ENCODE peak calls at places on chromosomes 6 and 20, in eight cellular contexts. One of them, this sample, is unnamed.

GRCh38 chr20:36607586-36608387 is 2.2 kb downstream of the RAB5IF start:
- DNase-seq in BE2C: no peak
- DNase-seq in aorta: no peak
- DNase-seq in heart left ventricle: no peak
- DNase-seq in AG04450: no peak
- DNase-seq in CD8-positive, alpha-beta T cell: no peak
- DNase-seq in psoas muscle: no peak
- DNase-seq in neural progenitor cell: no peak
- DNase-seq in this sample: no peak

GRCh38 chr6:132443206-132443605 is 41.9 kb upstream of the MOXD1 start:
- DNase-seq in psoas muscle: no peak
- DNase-seq in aorta: no peak
- DNase-seq in AG04450: no peak
- DNase-seq in heart left ventricle: no peak
- DNase-seq in neural progenitor cell: no peak
- DNase-seq in CD8-positive, alpha-beta T cell: no peak
- DNase-seq in BE2C: no peak
- DNase-seq in this sample: no peak

GRCh38 chr20:31788578-31788977 is 30.6 kb upstream of the MYLK2 start:
- DNase-seq in AG04450: no peak
- DNase-seq in CD8-positive, alpha-beta T cell: no peak
- DNase-seq in psoas muscle: peak; percentile 36
- DNase-seq in heart left ventricle: no peak
- DNase-seq in neural progenitor cell: no peak
- DNase-seq in aorta: no peak
- DNase-seq in BE2C: no peak
- DNase-seq in this sample: no peak

GRCh38 chr20:59670786-59671492 is 66.6 kb downstream of the PHACTR3 start:
- DNase-seq in aorta: no peak
- DNase-seq in neural progenitor cell: no peak
- DNase-seq in BE2C: no peak
- DNase-seq in heart left ventricle: no peak
- DNase-seq in AG04450: no peak
- DNase-seq in CD8-positive, alpha-beta T cell: no peak
- DNase-seq in psoas muscle: no peak
- DNase-seq in this sample: no peak

GRCh38 chr6:22147983-22148797 is 148.6 kb downstream of the PRL start:
- DNase-seq in psoas muscle: no peak
- DNase-seq in heart left ventricle: no peak
- DNase-seq in neural progenitor cell: peak; percentile 31
- DNase-seq in CD8-positive, alpha-beta T cell: no peak
- DNase-seq in BE2C: peak; percentile 43
- DNase-seq in AG04450: peak; percentile 85
- DNase-seq in aorta: no peak
- DNase-seq in this sample: peak; percentile 76

GRCh38 chr6:133973109-133973971 is 20.3 kb downstream of the TBPL1 start:
- DNase-seq in aorta: no peak
- DNase-seq in neural progenitor cell: peak; percentile 58
- DNase-seq in BE2C: no peak
- DNase-seq in psoas muscle: no peak
- DNase-seq in AG04450: peak; percentile 42
- DNase-seq in CD8-positive, alpha-beta T cell: no peak
- DNase-seq in heart left ventricle: no peak
- DNase-seq in this sample: peak; percentile 57

GRCh38 chr20:5402903-5403531 is 86.3 kb upstream of the PROKR2 start:
- DNase-seq in aorta: no peak
- DNase-seq in psoas muscle: no peak
- DNase-seq in CD8-positive, alpha-beta T cell: no peak
- DNase-seq in BE2C: peak; percentile 66
- DNase-seq in neural progenitor cell: peak; percentile 67
- DNase-seq in AG04450: no peak
- DNase-seq in heart left ventricle: no peak
- DNase-seq in this sample: no peak

GRCh38 chr6:108983151-108983550 is 111.5 kb downstream of the SESN1 start:
- DNase-seq in CD8-positive, alpha-beta T cell: no peak
- DNase-seq in neural progenitor cell: no peak
- DNase-seq in heart left ventricle: no peak
- DNase-seq in AG04450: no peak
- DNase-seq in aorta: no peak
- DNase-seq in BE2C: no peak
- DNase-seq in psoas muscle: no peak
- DNase-seq in this sample: no peak

GRCh38 chr6:74366634-74367033 is 670.6 kb downstream of the CD109 start:
- DNase-seq in aorta: no peak
- DNase-seq in CD8-positive, alpha-beta T cell: no peak
- DNase-seq in neural progenitor cell: no peak
- DNase-seq in heart left ventricle: no peak
- DNase-seq in psoas muscle: no peak
- DNase-seq in AG04450: no peak
- DNase-seq in BE2C: no peak
- DNase-seq in this sample: no peak

GRCh38 chr20:47418061-47418616 is 61.6 kb upstream of the ZMYND8 start:
- DNase-seq in heart left ventricle: no peak
- DNase-seq in AG04450: no peak
- DNase-seq in neural progenitor cell: no peak
- DNase-seq in aorta: no peak
- DNase-seq in CD8-positive, alpha-beta T cell: no peak
- DNase-seq in BE2C: no peak
- DNase-seq in psoas muscle: no peak
- DNase-seq in this sample: no peak

GRCh38 chr20:47421076-47421475 is 64.6 kb upstream of the ZMYND8 start:
- DNase-seq in heart left ventricle: no peak
- DNase-seq in aorta: no peak
- DNase-seq in neural progenitor cell: no peak
- DNase-seq in CD8-positive, alpha-beta T cell: no peak
- DNase-seq in psoas muscle: no peak
- DNase-seq in AG04450: no peak
- DNase-seq in BE2C: no peak
- DNase-seq in this sample: no peak

GRCh38 chr20:47413189-47413588 is 56.7 kb upstream of the ZMYND8 start:
- DNase-seq in BE2C: no peak
- DNase-seq in neural progenitor cell: no peak
- DNase-seq in CD8-positive, alpha-beta T cell: no peak
- DNase-seq in aorta: no peak
- DNase-seq in heart left ventricle: no peak
- DNase-seq in psoas muscle: no peak
- DNase-seq in AG04450: no peak
- DNase-seq in this sample: no peak

GRCh38 chr20:47419953-47420352 is 63.5 kb upstream of the ZMYND8 start:
- DNase-seq in AG04450: no peak
- DNase-seq in neural progenitor cell: no peak
- DNase-seq in BE2C: no peak
- DNase-seq in heart left ventricle: no peak
- DNase-seq in CD8-positive, alpha-beta T cell: no peak
- DNase-seq in aorta: no peak
- DNase-seq in psoas muscle: no peak
- DNase-seq in this sample: no peak

GRCh38 chr20:47417245-47418060 is 61.0 kb upstream of the ZMYND8 start:
- DNase-seq in heart left ventricle: no peak
- DNase-seq in CD8-positive, alpha-beta T cell: no peak
- DNase-seq in neural progenitor cell: no peak
- DNase-seq in BE2C: no peak
- DNase-seq in aorta: no peak
- DNase-seq in AG04450: no peak
- DNase-seq in psoas muscle: no peak
- DNase-seq in this sample: no peak
- H3K4me3 ChIP-seq in heart left ventricle: no peak overlapping the region
- H3K4me3 ChIP-seq in CD8-positive, alpha-beta T cell: no peak overlapping the region
- H3K4me3 ChIP-seq in neural progenitor cell: no peak overlapping the region
- H3K4me3 ChIP-seq in BE2C: no peak overlapping the region
- H3K4me3 ChIP-seq in aorta: no peak overlapping the region
- H3K4me3 ChIP-seq in AG04450: no peak overlapping the region
- H3K4me3 ChIP-seq in psoas muscle: no peak overlapping the region
- H3K4me3 ChIP-seq in this sample: no peak overlapping the region

DNA sequence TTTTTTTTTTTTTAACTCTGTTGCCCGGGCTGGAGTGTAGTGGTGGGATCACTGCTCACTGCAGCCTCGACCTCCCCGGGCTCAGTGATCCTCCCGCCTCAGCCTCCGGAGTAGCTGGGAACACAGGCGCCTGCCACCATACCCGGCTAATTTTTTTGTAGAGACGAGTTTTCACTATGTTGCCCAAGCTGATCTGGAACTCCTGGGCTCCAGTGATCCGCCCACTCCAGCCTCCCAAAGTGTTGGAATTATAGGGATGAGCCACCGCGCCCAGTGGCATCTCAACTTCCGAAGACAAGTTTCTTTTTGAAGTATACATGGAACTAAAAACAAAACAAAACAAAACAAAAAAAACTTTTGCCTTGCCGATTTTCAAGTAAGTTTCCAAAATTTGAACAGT is 66.6 kb upstream of the ZNF184 start:
- DNase-seq in AG04450: no peak
- DNase-seq in CD8-positive, alpha-beta T cell: no peak
- DNase-seq in aorta: no peak
- DNase-seq in psoas muscle: no peak
- DNase-seq in BE2C: no peak
- DNase-seq in heart left ventricle: no peak
- DNase-seq in neural progenitor cell: peak; percentile 11
- DNase-seq in this sample: no peak
- H3K4me3 ChIP-seq in AG04450: no peak overlapping the region
- H3K4me3 ChIP-seq in CD8-positive, alpha-beta T cell: no peak overlapping the region
- H3K4me3 ChIP-seq in aorta: no peak overlapping the region
- H3K4me3 ChIP-seq in psoas muscle: no peak overlapping the region
- H3K4me3 ChIP-seq in BE2C: no peak overlapping the region
- H3K4me3 ChIP-seq in heart left ventricle: no peak overlapping the region
- H3K4me3 ChIP-seq in neural progenitor cell: peak overlapping the region; percentile 47
- H3K4me3 ChIP-seq in this sample: no peak overlapping the region

DNA sequence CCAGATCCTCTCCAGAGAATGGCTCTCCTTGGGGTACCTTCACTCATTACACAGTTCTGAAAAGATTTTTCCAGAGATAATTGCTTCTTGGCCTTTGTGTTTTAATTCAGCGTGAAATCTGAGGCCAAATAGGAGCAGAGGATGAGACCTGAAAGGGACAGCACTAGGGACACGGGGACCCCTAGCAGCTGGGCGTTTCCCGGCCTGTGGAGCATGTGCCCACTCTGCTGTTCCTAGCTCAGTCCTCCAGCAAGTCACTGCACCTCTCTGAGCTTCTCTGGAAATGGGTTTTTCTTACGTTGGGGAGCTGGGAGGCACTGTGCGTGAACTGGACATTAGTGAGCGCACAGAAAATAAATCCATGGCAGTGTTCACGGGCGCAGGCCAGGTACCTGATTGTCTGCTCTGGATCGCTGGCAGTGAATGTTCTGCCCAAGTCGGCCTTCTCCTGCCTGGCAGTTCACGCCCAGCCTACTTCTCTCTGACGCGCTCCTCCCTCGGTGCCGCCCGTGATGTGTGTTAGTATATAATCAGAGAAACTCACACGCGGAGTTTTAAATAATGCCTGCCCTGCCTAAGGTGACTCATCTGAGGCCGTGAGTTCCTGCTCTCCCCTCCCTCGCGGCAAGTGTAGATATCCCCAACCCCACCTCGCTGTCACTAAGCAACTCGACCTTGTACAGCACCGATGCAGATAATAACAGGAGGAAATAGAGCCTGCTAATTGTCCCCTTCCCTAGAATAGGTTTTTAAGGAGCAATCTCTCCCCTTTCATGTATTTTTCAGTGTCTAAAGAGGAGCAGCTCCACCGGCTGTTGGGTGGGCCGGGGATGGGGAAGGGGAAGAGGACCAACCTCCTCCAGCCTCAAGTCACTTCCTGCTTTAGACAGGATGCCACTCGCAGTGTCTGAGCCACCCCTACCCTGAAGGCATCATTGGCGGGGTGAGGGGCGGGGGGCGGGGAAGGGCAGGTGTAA is 2.7 kb upstream of the TUBB2A start:
- DNase-seq in psoas muscle: peak; percentile 36
- DNase-seq in heart left ventricle: no peak
- DNase-seq in AG04450: no peak
- DNase-seq in aorta: peak; percentile 77
- DNase-seq in neural progenitor cell: peak; percentile 36
- DNase-seq in CD8-positive, alpha-beta T cell: peak; percentile 71
- DNase-seq in BE2C: no peak
- DNase-seq in this sample: no peak
- H3K4me3 ChIP-seq in psoas muscle: no peak overlapping the region
- H3K4me3 ChIP-seq in heart left ventricle: no peak overlapping the region
- H3K4me3 ChIP-seq in AG04450: no peak overlapping the region
- H3K4me3 ChIP-seq in aorta: no peak overlapping the region
- H3K4me3 ChIP-seq in neural progenitor cell: no peak overlapping the region
- H3K4me3 ChIP-seq in CD8-positive, alpha-beta T cell: no peak overlapping the region
- H3K4me3 ChIP-seq in BE2C: no peak overlapping the region
- H3K4me3 ChIP-seq in this sample: no peak overlapping the region

GRCh38 chr6:130362128-130362527 is 3.7 kb upstream of the TMEM200A start:
- DNase-seq in neural progenitor cell: peak; percentile 63
- DNase-seq in CD8-positive, alpha-beta T cell: no peak
- DNase-seq in psoas muscle: no peak
- DNase-seq in aorta: no peak
- DNase-seq in heart left ventricle: no peak
- DNase-seq in AG04450: no peak
- DNase-seq in BE2C: no peak
- DNase-seq in this sample: no peak
- H3K4me3 ChIP-seq in neural progenitor cell: no peak overlapping the region
- H3K4me3 ChIP-seq in CD8-positive, alpha-beta T cell: no peak overlapping the region
- H3K4me3 ChIP-seq in psoas muscle: no peak overlapping the region
- H3K4me3 ChIP-seq in aorta: no peak overlapping the region
- H3K4me3 ChIP-seq in heart left ventricle: no peak overlapping the region
- H3K4me3 ChIP-seq in AG04450: no peak overlapping the region
- H3K4me3 ChIP-seq in BE2C: no peak overlapping the region
- H3K4me3 ChIP-seq in this sample: no peak overlapping the region

GRCh38 chr6:11214438-11214837 is 18.0 kb downstream of the NEDD9 start:
- DNase-seq in BE2C: no peak
- DNase-seq in psoas muscle: no peak
- DNase-seq in CD8-positive, alpha-beta T cell: no peak
- DNase-seq in AG04450: no peak
- DNase-seq in heart left ventricle: no peak
- DNase-seq in neural progenitor cell: no peak
- DNase-seq in aorta: no peak
- DNase-seq in this sample: no peak

GRCh38 chr6:11217360-11218076 is 14.9 kb downstream of the NEDD9 start:
- DNase-seq in aorta: no peak
- DNase-seq in psoas muscle: no peak
- DNase-seq in neural progenitor cell: no peak
- DNase-seq in AG04450: no peak
- DNase-seq in heart left ventricle: no peak
- DNase-seq in BE2C: no peak
- DNase-seq in CD8-positive, alpha-beta T cell: no peak
- DNase-seq in this sample: no peak

GRCh38 chr6:11218077-11218392 is 14.4 kb downstream of the NEDD9 start:
- DNase-seq in aorta: no peak
- DNase-seq in neural progenitor cell: no peak
- DNase-seq in psoas muscle: no peak
- DNase-seq in CD8-positive, alpha-beta T cell: no peak
- DNase-seq in BE2C: no peak
- DNase-seq in AG04450: no peak
- DNase-seq in heart left ventricle: no peak
- DNase-seq in this sample: no peak

GRCh38 chr6:11214911-11215310 is 17.6 kb downstream of the NEDD9 start:
- DNase-seq in psoas muscle: no peak
- DNase-seq in aorta: no peak
- DNase-seq in BE2C: no peak
- DNase-seq in CD8-positive, alpha-beta T cell: no peak
- DNase-seq in neural progenitor cell: no peak
- DNase-seq in heart left ventricle: no peak
- DNase-seq in AG04450: no peak
- DNase-seq in this sample: no peak

GRCh38 chr6:11215773-11216172 is 16.7 kb downstream of the NEDD9 start:
- DNase-seq in BE2C: no peak
- DNase-seq in aorta: no peak
- DNase-seq in neural progenitor cell: peak; percentile 48
- DNase-seq in AG04450: no peak
- DNase-seq in CD8-positive, alpha-beta T cell: no peak
- DNase-seq in psoas muscle: no peak
- DNase-seq in heart left ventricle: no peak
- DNase-seq in this sample: peak; percentile 78
- H3K4me3 ChIP-seq in BE2C: no peak overlapping the region
- H3K4me3 ChIP-seq in aorta: no peak overlapping the region
- H3K4me3 ChIP-seq in neural progenitor cell: no peak overlapping the region
- H3K4me3 ChIP-seq in AG04450: no peak overlapping the region
- H3K4me3 ChIP-seq in CD8-positive, alpha-beta T cell: no peak overlapping the region
- H3K4me3 ChIP-seq in psoas muscle: peak overlapping the region; percentile 9
- H3K4me3 ChIP-seq in heart left ventricle: peak overlapping the region; percentile 6
- H3K4me3 ChIP-seq in this sample: no peak overlapping the region

This sample was measured in astrocyte of the cerebellum.